ENCODE peak calls at places on chromosomes 16 and 17, in six cellular contexts. E is testis, D is gastrocnemius medialis, Z is heart left ventricle, P is GM12878, J is body of pancreas. Y is an unnamed sample.
A peak's percentile ranks its signal among the peaks of the same experiment; 100 is the strongest.

GRCh38 chr17:10557422-10557821 is 8.0 kb upstream of the MYH2 start:
- DNase-seq in E (no peak), D (no peak), Z (no peak), P (no peak), J (no peak), Y (no peak)

GRCh38 chr17:82931696-82932060 is 91.9 kb upstream of the ZNF750 start:
- DNase-seq in E (peak; percentile 77), D (peak; percentile 66), Z (peak; percentile 76), P (no peak), J (peak; percentile 56), Y (no peak)

GRCh38 chr16:69077251-69077650 is 28.2 kb upstream of the HAS3 start:
- DNase-seq in E (no peak), D (no peak), Z (no peak), P (no peak), J (no peak), Y (no peak)

GRCh38 chr16:69438465-69438864 is 14.0 kb downstream of the CYB5B start:
- DNase-seq in E (no peak), D (no peak), Z (no peak), P (no peak), J (no peak), Y (no peak)

GRCh38 chr16:13471036-13471435 is 448.9 kb upstream of the ERCC4 start:
- DNase-seq in E (no peak), D (no peak), Z (no peak), P (no peak), J (no peak), Y (no peak)

GRCh38 chr16:20611350-20611902 is 35.3 kb upstream of the ACSM2B start:
- DNase-seq in E (no peak), D (peak; percentile 75), Z (no peak), P (no peak), J (peak; percentile 94), Y (no peak)

GRCh38 chr17:34670618-34671017 is 91.2 kb downstream of the TMEM132E start:
- DNase-seq in E (no peak), D (no peak), Z (peak; percentile 8), P (no peak), J (no peak), Y (no peak)

GRCh38 chr16:89120921-89121351 is 27.3 kb downstream of the ACSF3 start:
- DNase-seq in E (peak; percentile 88), D (no peak), Z (no peak), P (no peak), J (no peak), Y (peak; percentile 85)

GRCh38 chr16:2178321-2179106 is 17.9 kb downstream of the CASKIN1 start:
- DNase-seq in E (peak; percentile 71), D (no peak), Z (no peak), P (no peak), J (no peak), Y (no peak)

GRCh38 chr16:89363621-89364393 is 126.6 kb downstream of the ANKRD11 start:
- DNase-seq in E (no peak), D (peak; percentile 52), Z (no peak), P (no peak), J (peak; percentile 57), Y (no peak)

GRCh38 chr17:539048-539447 is 175.6 kb downstream of the VPS53 start:
- DNase-seq in E (no peak), D (no peak), Z (no peak), P (no peak), J (no peak), Y (no peak)

GRCh38 chr17:530851-531250 is 178.2 kb upstream of the RPH3AL start:
- DNase-seq in E (no peak), D (no peak), Z (no peak), P (no peak), J (no peak), Y (no peak)

GRCh38 chr17:538096-538973 is 176.3 kb downstream of the VPS53 start:
- DNase-seq in E (no peak), D (no peak), Z (no peak), P (no peak), J (no peak), Y (no peak)

GRCh38 chr17:537133-537532 is 177.5 kb downstream of the VPS53 start:
- DNase-seq in E (no peak), D (no peak), Z (no peak), P (no peak), J (no peak), Y (no peak)

GRCh38 chr17:535165-535564 is 179.5 kb downstream of the VPS53 start:
- DNase-seq in E (no peak), D (no peak), Z (no peak), P (no peak), J (no peak), Y (no peak)
- H3K4me1 ChIP-seq in E (no peaks in the 10 kb centered on the region), D (peaks cover 12% of the 10 kb centered on the region), Z (peaks cover 4% of the 10 kb centered on the region), P (no peaks in the 10 kb centered on the region), J (no peaks in the 10 kb centered on the region), Y (peaks cover 32% of the 10 kb centered on the region)

GRCh38 chr17:40942553-40942952 is 5.1 kb upstream of the KRT23 start:
- DNase-seq in E (no peak), D (no peak), Z (no peak), P (no peak), J (no peak), Y (no peak)
- TF ChIP-seq POLR2A in E (no peak), D (no peak), Z (no peak), P (no peak), J (no peak), Y (no peak)

GRCh38 chr16:9122342-9122741 is 30.9 kb downstream of the HAPSTR1 start:
- DNase-seq in E (no peak), D (no peak), Z (no peak), P (no peak), J (no peak), Y (peak; percentile 47)

GRCh38 chr16:9124444-9124843 is 33.0 kb downstream of the HAPSTR1 start:
- DNase-seq in E (no peak), D (no peak), Z (no peak), P (no peak), J (no peak), Y (peak; percentile 63)

GRCh38 chr16:9122969-9123368 is 31.5 kb downstream of the HAPSTR1 start:
- DNase-seq in E (no peak), D (no peak), Z (no peak), P (no peak), J (no peak), Y (no peak)

GRCh38 chr16:9123871-9124270 is 32.4 kb downstream of the HAPSTR1 start:
- DNase-seq in E (no peak), D (peak; percentile 84), Z (peak; percentile 40), P (no peak), J (peak; percentile 64), Y (peak; percentile 93)

DNA sequence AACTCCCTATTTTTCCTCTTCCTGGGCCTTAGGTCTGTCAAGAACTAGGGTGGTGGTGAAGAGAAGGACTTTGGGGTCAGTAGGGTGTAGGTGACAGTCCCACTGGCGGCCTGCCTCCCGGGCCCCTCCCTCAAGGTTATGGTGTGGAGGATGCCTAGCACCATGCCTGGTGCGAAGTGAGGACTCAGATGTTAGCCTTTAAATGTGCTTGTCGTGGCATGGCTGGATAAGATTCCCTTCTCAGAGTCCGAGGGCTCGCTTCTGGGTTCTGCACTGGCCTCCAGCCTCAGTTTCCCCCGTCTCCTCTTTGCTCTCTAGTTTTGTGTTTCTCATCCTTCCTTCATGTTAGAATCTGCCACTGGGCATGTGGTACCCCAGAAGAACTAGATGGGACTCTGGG is 32.0 kb downstream of the HAPSTR1 start:
- DNase-seq in E (no peak), D (no peak), Z (no peak), P (no peak), J (no peak), Y (peak; percentile 68)
- H3K4me1 ChIP-seq in E (no peaks in the 10 kb centered on the region), D (peaks cover 57% of the 10 kb centered on the region), Z (peaks cover 16% of the 10 kb centered on the region), P (peaks cover 32% of the 10 kb centered on the region), J (peaks cover 12% of the 10 kb centered on the region), Y (peaks cover 39% of the 10 kb centered on the region)

DNA sequence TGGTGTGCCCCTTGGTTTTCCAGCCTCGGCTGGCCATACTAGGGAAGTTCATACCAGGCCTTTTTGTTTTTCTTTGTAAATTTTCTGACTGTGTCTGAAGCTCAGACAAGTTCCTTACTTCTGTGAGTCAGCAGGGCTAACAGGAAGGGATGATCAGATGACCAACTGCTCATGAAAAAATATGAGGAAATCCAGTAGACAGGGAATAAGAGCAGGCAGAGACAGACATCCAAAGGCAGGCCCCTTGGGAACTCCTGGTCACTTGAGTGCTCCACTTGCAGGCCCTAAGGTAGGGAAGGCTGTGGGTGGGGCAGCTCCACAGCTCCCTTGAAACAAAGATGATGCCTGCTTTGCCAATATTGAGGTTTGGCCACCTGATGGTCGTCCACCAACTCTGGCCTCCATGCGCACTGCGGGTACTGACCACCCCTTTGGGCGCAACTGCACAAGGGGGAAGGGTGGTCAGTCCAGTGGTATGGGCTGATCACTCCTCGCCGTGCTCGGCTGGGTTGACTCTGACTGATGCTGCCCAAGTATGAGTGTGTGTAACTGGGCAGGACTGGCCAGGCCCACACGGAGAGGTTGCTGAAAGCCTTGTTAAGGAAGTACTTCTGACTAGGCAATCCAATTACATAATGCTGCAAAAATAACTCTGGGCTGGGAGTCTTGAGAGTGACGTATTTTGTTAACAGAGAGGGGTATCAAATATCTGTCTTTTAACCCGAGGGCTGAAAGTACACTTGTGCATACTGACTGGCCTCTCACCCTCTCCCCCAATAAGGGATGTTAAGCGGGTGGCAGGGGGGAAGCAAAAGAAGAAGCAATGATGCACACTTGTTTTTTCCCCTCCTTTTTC is 20.8 kb upstream of the ZFHX3 start:
- DNase-seq in E (no peak), D (peak; percentile 93), Z (peak; percentile 78), P (no peak), J (peak; percentile 57), Y (no peak)
- TF ChIP-seq POLR2A in E (no peak), D (peak; percentile 77), Z (no peak), P (no peak), J (peak; percentile 44), Y (no peak)

DNA sequence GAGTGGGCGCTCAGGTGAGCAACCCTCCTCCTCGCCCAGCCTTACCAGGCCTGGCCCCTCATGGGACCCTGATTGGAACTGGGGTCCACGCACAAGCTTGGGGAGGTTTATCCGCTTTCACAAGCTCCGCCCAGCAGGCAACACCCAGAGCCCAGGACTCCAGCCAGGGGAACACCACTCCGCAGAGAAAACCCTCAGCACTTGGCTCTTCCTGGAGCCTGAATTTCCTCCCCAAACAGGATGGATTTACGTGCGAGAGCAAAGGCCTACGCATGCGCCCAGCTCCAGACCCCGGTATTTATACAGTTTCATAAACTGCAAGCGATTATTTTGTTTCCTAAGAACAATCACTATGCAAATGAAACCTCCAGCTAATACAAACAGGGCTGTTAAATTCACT is 22.9 kb downstream of the ZNF423 start:
- DNase-seq in E (peak; percentile 78), D (peak; percentile 63), Z (peak; percentile 79), P (no peak), J (peak; percentile 29), Y (no peak)
- H3K4me1 ChIP-seq in E (peaks cover 57% of the 10 kb centered on the region), D (peaks cover 89% of the 10 kb centered on the region), Z (peaks cover 69% of the 10 kb centered on the region), P (no peaks in the 10 kb centered on the region), J (peaks cover 21% of the 10 kb centered on the region), Y (peaks cover 66% of the 10 kb centered on the region)